ENCODE peak calls at places on chromosomes 11 and 22, in eight cellular contexts. One of them, this sample, is unnamed.

GRCh38 chr11:2294340-2295290 is 7.1 kb downstream of the C11orf21 start:
- DNase-seq in transverse colon: no peak
- DNase-seq in effector memory CD8-positive, alpha-beta T cell: no peak
- DNase-seq in HCEC 1CT: no peak
- DNase-seq in GM23248: no peak
- DNase-seq in T-cell: no peak
- DNase-seq in iPS DF 19.7: no peak
- DNase-seq in activated T-cell treated with anti-CD3 and anti-CD28 coated beads, Interleukin-2, amount 50 U/mL, for 72 hours: no peak
- DNase-seq in this sample: no peak

GRCh38 chr11:133504906-133505305 is 27.4 kb downstream of the OPCML start:
- DNase-seq in iPS DF 19.7: no peak
- DNase-seq in GM23248: no peak
- DNase-seq in effector memory CD8-positive, alpha-beta T cell: no peak
- DNase-seq in T-cell: no peak
- DNase-seq in activated T-cell treated with anti-CD3 and anti-CD28 coated beads, Interleukin-2, amount 50 U/mL, for 72 hours: no peak
- DNase-seq in transverse colon: no peak
- DNase-seq in HCEC 1CT: no peak
- DNase-seq in this sample: no peak

GRCh38 chr11:13152736-13153541 is 124.7 kb upstream of the BMAL1 start:
- DNase-seq in transverse colon: no peak
- DNase-seq in iPS DF 19.7: no peak
- DNase-seq in T-cell: no peak
- DNase-seq in effector memory CD8-positive, alpha-beta T cell: no peak
- DNase-seq in HCEC 1CT: peak
- DNase-seq in GM23248: peak
- DNase-seq in activated T-cell treated with anti-CD3 and anti-CD28 coated beads, Interleukin-2, amount 50 U/mL, for 72 hours: no peak
- DNase-seq in this sample: no peak

GRCh38 chr11:89355649-89356048 is 135.5 kb downstream of the NOX4 start:
- DNase-seq in HCEC 1CT: no peak
- DNase-seq in activated T-cell treated with anti-CD3 and anti-CD28 coated beads, Interleukin-2, amount 50 U/mL, for 72 hours: no peak
- DNase-seq in transverse colon: no peak
- DNase-seq in GM23248: no peak
- DNase-seq in T-cell: no peak
- DNase-seq in effector memory CD8-positive, alpha-beta T cell: no peak
- DNase-seq in iPS DF 19.7: no peak
- DNase-seq in this sample: no peak

GRCh38 chr11:2806351-2807058 is 79.1 kb downstream of the CDKN1C start:
- DNase-seq in HCEC 1CT: no peak
- DNase-seq in iPS DF 19.7: no peak
- DNase-seq in GM23248: no peak
- DNase-seq in T-cell: no peak
- DNase-seq in effector memory CD8-positive, alpha-beta T cell: no peak
- DNase-seq in transverse colon: peak
- DNase-seq in activated T-cell treated with anti-CD3 and anti-CD28 coated beads, Interleukin-2, amount 50 U/mL, for 72 hours: no peak
- DNase-seq in this sample: no peak

GRCh38 chr11:14189874-14190273 is 169.1 kb downstream of the RRAS2 start:
- DNase-seq in GM23248: peak
- DNase-seq in activated T-cell treated with anti-CD3 and anti-CD28 coated beads, Interleukin-2, amount 50 U/mL, for 72 hours: no peak
- DNase-seq in effector memory CD8-positive, alpha-beta T cell: no peak
- DNase-seq in iPS DF 19.7: no peak
- DNase-seq in HCEC 1CT: no peak
- DNase-seq in transverse colon: peak
- DNase-seq in T-cell: no peak
- DNase-seq in this sample: no peak

GRCh38 chr11:133323354-133323753 is 208.9 kb downstream of the OPCML start:
- DNase-seq in activated T-cell treated with anti-CD3 and anti-CD28 coated beads, Interleukin-2, amount 50 U/mL, for 72 hours: no peak
- DNase-seq in HCEC 1CT: no peak
- DNase-seq in iPS DF 19.7: no peak
- DNase-seq in GM23248: no peak
- DNase-seq in transverse colon: no peak
- DNase-seq in T-cell: no peak
- DNase-seq in effector memory CD8-positive, alpha-beta T cell: no peak
- DNase-seq in this sample: no peak

GRCh38 chr11:11407065-11407737 is 54.2 kb upstream of the CSNK2A3 start:
- DNase-seq in activated T-cell treated with anti-CD3 and anti-CD28 coated beads, Interleukin-2, amount 50 U/mL, for 72 hours: no peak
- DNase-seq in transverse colon: peak
- DNase-seq in iPS DF 19.7: no peak
- DNase-seq in HCEC 1CT: no peak
- DNase-seq in effector memory CD8-positive, alpha-beta T cell: no peak
- DNase-seq in T-cell: no peak
- DNase-seq in GM23248: no peak
- DNase-seq in this sample: no peak

GRCh38 chr11:132941024-132941646 is 591.2 kb downstream of the OPCML start:
- DNase-seq in HCEC 1CT: peak
- DNase-seq in GM23248: peak
- DNase-seq in activated T-cell treated with anti-CD3 and anti-CD28 coated beads, Interleukin-2, amount 50 U/mL, for 72 hours: no peak
- DNase-seq in transverse colon: no peak
- DNase-seq in iPS DF 19.7: no peak
- DNase-seq in T-cell: no peak
- DNase-seq in effector memory CD8-positive, alpha-beta T cell: no peak
- DNase-seq in this sample: no peak

GRCh38 chr22:36585841-36586240 is 56.9 kb upstream of the EIF3D start:
- DNase-seq in activated T-cell treated with anti-CD3 and anti-CD28 coated beads, Interleukin-2, amount 50 U/mL, for 72 hours: no peak
- DNase-seq in effector memory CD8-positive, alpha-beta T cell: no peak
- DNase-seq in transverse colon: no peak
- DNase-seq in T-cell: no peak
- DNase-seq in iPS DF 19.7: no peak
- DNase-seq in HCEC 1CT: no peak
- DNase-seq in GM23248: peak
- DNase-seq in this sample: no peak

GRCh38 chr11:130859896-130860295 is 56.4 kb downstream of the SNX19 start:
- DNase-seq in GM23248: no peak
- DNase-seq in iPS DF 19.7: no peak
- DNase-seq in effector memory CD8-positive, alpha-beta T cell: no peak
- DNase-seq in HCEC 1CT: no peak
- DNase-seq in T-cell: no peak
- DNase-seq in activated T-cell treated with anti-CD3 and anti-CD28 coated beads, Interleukin-2, amount 50 U/mL, for 72 hours: no peak
- DNase-seq in transverse colon: no peak
- DNase-seq in this sample: no peak

GRCh38 chr11:123431619-123432018 is 1.6 kb downstream of the GRAMD1B start:
- DNase-seq in T-cell: no peak
- DNase-seq in effector memory CD8-positive, alpha-beta T cell: no peak
- DNase-seq in transverse colon: no peak
- DNase-seq in GM23248: peak
- DNase-seq in activated T-cell treated with anti-CD3 and anti-CD28 coated beads, Interleukin-2, amount 50 U/mL, for 72 hours: peak
- DNase-seq in iPS DF 19.7: no peak
- DNase-seq in HCEC 1CT: no peak
- DNase-seq in this sample: no peak

GRCh38 chr11:32098142-32098903 is 7.4 kb downstream of the RCN1 start:
- DNase-seq in activated T-cell treated with anti-CD3 and anti-CD28 coated beads, Interleukin-2, amount 50 U/mL, for 72 hours: no peak
- DNase-seq in effector memory CD8-positive, alpha-beta T cell: no peak
- DNase-seq in T-cell: no peak
- DNase-seq in HCEC 1CT: no peak
- DNase-seq in GM23248: no peak
- DNase-seq in iPS DF 19.7: no peak
- DNase-seq in transverse colon: no peak
- DNase-seq in this sample: no peak

GRCh38 chr11:76062733-76063132 is 143.6 kb downstream of the WNT11 start:
- DNase-seq in T-cell: no peak
- DNase-seq in iPS DF 19.7: no peak
- DNase-seq in HCEC 1CT: no peak
- DNase-seq in GM23248: no peak
- DNase-seq in activated T-cell treated with anti-CD3 and anti-CD28 coated beads, Interleukin-2, amount 50 U/mL, for 72 hours: no peak
- DNase-seq in effector memory CD8-positive, alpha-beta T cell: no peak
- DNase-seq in transverse colon: no peak
- DNase-seq in this sample: no peak

GRCh38 chr11:66371627-66372415 is at the start of gene SLC29A2:
- DNase-seq in iPS DF 19.7: peak
- DNase-seq in activated T-cell treated with anti-CD3 and anti-CD28 coated beads, Interleukin-2, amount 50 U/mL, for 72 hours: peak
- DNase-seq in GM23248: peak
- DNase-seq in T-cell: peak
- DNase-seq in effector memory CD8-positive, alpha-beta T cell: peak
- DNase-seq in HCEC 1CT: no peak
- DNase-seq in transverse colon: peak
- DNase-seq in this sample: peak

GRCh38 chr22:21866821-21867527 is 471 bp downstream of the MAPK1 start:
- DNase-seq in transverse colon: peak
- DNase-seq in activated T-cell treated with anti-CD3 and anti-CD28 coated beads, Interleukin-2, amount 50 U/mL, for 72 hours: peak
- DNase-seq in GM23248: peak
- DNase-seq in iPS DF 19.7: no peak
- DNase-seq in HCEC 1CT: no peak
- DNase-seq in T-cell: peak
- DNase-seq in effector memory CD8-positive, alpha-beta T cell: peak
- DNase-seq in this sample: peak

GRCh38 chr11:24344222-24344621 is 152.6 kb upstream of the LUZP2 start:
- DNase-seq in T-cell: no peak
- DNase-seq in HCEC 1CT: no peak
- DNase-seq in effector memory CD8-positive, alpha-beta T cell: no peak
- DNase-seq in activated T-cell treated with anti-CD3 and anti-CD28 coated beads, Interleukin-2, amount 50 U/mL, for 72 hours: no peak
- DNase-seq in transverse colon: no peak
- DNase-seq in iPS DF 19.7: no peak
- DNase-seq in GM23248: no peak
- DNase-seq in this sample: no peak

GRCh38 chr11:83317757-83318548 is 31.8 kb upstream of the CCDC90B start:
- DNase-seq in T-cell: no peak
- DNase-seq in iPS DF 19.7: no peak
- DNase-seq in GM23248: no peak
- DNase-seq in transverse colon: no peak
- DNase-seq in HCEC 1CT: no peak
- DNase-seq in activated T-cell treated with anti-CD3 and anti-CD28 coated beads, Interleukin-2, amount 50 U/mL, for 72 hours: no peak
- DNase-seq in effector memory CD8-positive, alpha-beta T cell: no peak
- DNase-seq in this sample: no peak

GRCh38 chr11:131077340-131077739 is 161.1 kb upstream of the SNX19 start:
- DNase-seq in iPS DF 19.7: no peak
- DNase-seq in effector memory CD8-positive, alpha-beta T cell: no peak
- DNase-seq in activated T-cell treated with anti-CD3 and anti-CD28 coated beads, Interleukin-2, amount 50 U/mL, for 72 hours: no peak
- DNase-seq in transverse colon: no peak
- DNase-seq in T-cell: no peak
- DNase-seq in HCEC 1CT: peak
- DNase-seq in GM23248: peak
- DNase-seq in this sample: no peak

GRCh38 chr22:32830473-32830872 is 29.0 kb downstream of the TIMP3 start:
- DNase-seq in iPS DF 19.7: peak
- DNase-seq in transverse colon: no peak
- DNase-seq in T-cell: no peak
- DNase-seq in GM23248: no peak
- DNase-seq in HCEC 1CT: no peak
- DNase-seq in effector memory CD8-positive, alpha-beta T cell: no peak
- DNase-seq in activated T-cell treated with anti-CD3 and anti-CD28 coated beads, Interleukin-2, amount 50 U/mL, for 72 hours: no peak
- DNase-seq in this sample: no peak

GRCh38 chr11:114040706-114041211 is 18.8 kb upstream of the ZBTB16 start:
- DNase-seq in T-cell: no peak
- DNase-seq in HCEC 1CT: peak
- DNase-seq in GM23248: peak
- DNase-seq in activated T-cell treated with anti-CD3 and anti-CD28 coated beads, Interleukin-2, amount 50 U/mL, for 72 hours: no peak
- DNase-seq in effector memory CD8-positive, alpha-beta T cell: no peak
- DNase-seq in iPS DF 19.7: no peak
- DNase-seq in transverse colon: peak
- DNase-seq in this sample: no peak

GRCh38 chr11:86818466-86819282 is 18.3 kb downstream of the PRSS23 start:
- DNase-seq in effector memory CD8-positive, alpha-beta T cell: no peak
- DNase-seq in activated T-cell treated with anti-CD3 and anti-CD28 coated beads, Interleukin-2, amount 50 U/mL, for 72 hours: no peak
- DNase-seq in HCEC 1CT: peak
- DNase-seq in GM23248: peak
- DNase-seq in T-cell: no peak
- DNase-seq in transverse colon: no peak
- DNase-seq in iPS DF 19.7: no peak
- DNase-seq in this sample: peak

GRCh38 chr11:19508166-19508565 is 204.5 kb upstream of the NAV2 start:
- DNase-seq in GM23248: peak
- DNase-seq in effector memory CD8-positive, alpha-beta T cell: no peak
- DNase-seq in HCEC 1CT: peak
- DNase-seq in transverse colon: peak
- DNase-seq in iPS DF 19.7: no peak
- DNase-seq in T-cell: no peak
- DNase-seq in activated T-cell treated with anti-CD3 and anti-CD28 coated beads, Interleukin-2, amount 50 U/mL, for 72 hours: no peak
- DNase-seq in this sample: no peak

GRCh38 chr11:121429556-121429955 is 22.6 kb upstream of the SORL1 start:
- DNase-seq in effector memory CD8-positive, alpha-beta T cell: no peak
- DNase-seq in GM23248: no peak
- DNase-seq in activated T-cell treated with anti-CD3 and anti-CD28 coated beads, Interleukin-2, amount 50 U/mL, for 72 hours: no peak
- DNase-seq in T-cell: no peak
- DNase-seq in transverse colon: no peak
- DNase-seq in HCEC 1CT: no peak
- DNase-seq in iPS DF 19.7: no peak
- DNase-seq in this sample: no peak